ENCODE peak calls at places on chromosomes 6 and 20, in eight cellular contexts. One of them, this sample, is unnamed.

GRCh38 chr6:32551410-32551809 is 21.3 kb upstream of the HLA-DRB5 start:
- DNase-seq in GM12878: no peak
- DNase-seq in breast epithelium: no peak
- DNase-seq in spleen: no peak
- DNase-seq in stomach: no peak
- DNase-seq in Panc1: no peak
- DNase-seq in sigmoid colon: no peak
- DNase-seq in GM23338: no peak
- DNase-seq in this sample: no peak

GRCh38 chr20:25306991-25307903 is 59.4 kb downstream of the PYGB start:
- DNase-seq in Panc1: no peak
- DNase-seq in GM23338: no peak
- DNase-seq in breast epithelium: no peak
- DNase-seq in stomach: no peak
- DNase-seq in sigmoid colon: peak; percentile 52
- DNase-seq in spleen: peak; percentile 64
- DNase-seq in GM12878: no peak
- DNase-seq in this sample: no peak

GRCh38 chr6:21348462-21349195 is 244.9 kb upstream of the SOX4 start:
- DNase-seq in GM23338: peak; percentile 45
- DNase-seq in stomach: no peak
- DNase-seq in Panc1: peak; percentile 20
- DNase-seq in breast epithelium: no peak
- DNase-seq in sigmoid colon: no peak
- DNase-seq in GM12878: no peak
- DNase-seq in spleen: no peak
- DNase-seq in this sample: no peak

GRCh38 chr20:23340524-23340923 is 10.1 kb upstream of the NXT1 start:
- DNase-seq in GM23338: peak; percentile 80
- DNase-seq in breast epithelium: peak; percentile 32
- DNase-seq in GM12878: no peak
- DNase-seq in sigmoid colon: peak; percentile 79
- DNase-seq in stomach: peak; percentile 67
- DNase-seq in Panc1: peak; percentile 43
- DNase-seq in spleen: no peak
- DNase-seq in this sample: no peak

GRCh38 chr20:14775778-14776177 is 438.4 kb upstream of the FLRT3 start:
- DNase-seq in GM23338: no peak
- DNase-seq in stomach: peak; percentile 58
- DNase-seq in spleen: no peak
- DNase-seq in Panc1: no peak
- DNase-seq in breast epithelium: peak; percentile 36
- DNase-seq in GM12878: no peak
- DNase-seq in sigmoid colon: no peak
- DNase-seq in this sample: peak; percentile 23

GRCh38 chr6:34242252-34243130 is 5.8 kb downstream of the HMGA1 start:
- DNase-seq in stomach: no peak
- DNase-seq in sigmoid colon: peak; percentile 47
- DNase-seq in breast epithelium: no peak
- DNase-seq in Panc1: no peak
- DNase-seq in GM12878: no peak
- DNase-seq in spleen: peak; percentile 66
- DNase-seq in GM23338: no peak
- DNase-seq in this sample: no peak

GRCh38 chr20:53959849-53960585 is 110.4 kb downstream of the BCAS1 start:
- DNase-seq in GM12878: no peak
- DNase-seq in GM23338: no peak
- DNase-seq in spleen: no peak
- DNase-seq in breast epithelium: no peak
- DNase-seq in Panc1: no peak
- DNase-seq in sigmoid colon: no peak
- DNase-seq in stomach: no peak
- DNase-seq in this sample: no peak

GRCh38 chr6:70763754-70764153 is 96.1 kb downstream of the SMAP1 start:
- DNase-seq in sigmoid colon: no peak
- DNase-seq in GM23338: no peak
- DNase-seq in GM12878: no peak
- DNase-seq in spleen: no peak
- DNase-seq in Panc1: no peak
- DNase-seq in stomach: no peak
- DNase-seq in breast epithelium: no peak
- DNase-seq in this sample: no peak

GRCh38 chr20:62984666-62985065 is 22.1 kb downstream of the BHLHE23 start:
- DNase-seq in sigmoid colon: no peak
- DNase-seq in GM12878: no peak
- DNase-seq in breast epithelium: no peak
- DNase-seq in stomach: no peak
- DNase-seq in Panc1: no peak
- DNase-seq in spleen: no peak
- DNase-seq in GM23338: no peak
- DNase-seq in this sample: no peak

GRCh38 chr20:3390759-3391500 is 16.5 kb downstream of the DNAAF9 start:
- DNase-seq in spleen: no peak
- DNase-seq in Panc1: no peak
- DNase-seq in stomach: no peak
- DNase-seq in GM23338: no peak
- DNase-seq in sigmoid colon: no peak
- DNase-seq in GM12878: no peak
- DNase-seq in breast epithelium: no peak
- DNase-seq in this sample: no peak

GRCh38 chr6:152943260-152943897 is 39.5 kb downstream of the FBXO5 start:
- DNase-seq in breast epithelium: no peak
- DNase-seq in spleen: no peak
- DNase-seq in stomach: no peak
- DNase-seq in sigmoid colon: no peak
- DNase-seq in Panc1: no peak
- DNase-seq in GM23338: no peak
- DNase-seq in GM12878: no peak
- DNase-seq in this sample: no peak

GRCh38 chr6:169457762-169458161 is 204.1 kb upstream of the THBS2 start:
- DNase-seq in Panc1: no peak
- DNase-seq in stomach: no peak
- DNase-seq in GM12878: no peak
- DNase-seq in GM23338: no peak
- DNase-seq in spleen: no peak
- DNase-seq in sigmoid colon: no peak
- DNase-seq in breast epithelium: no peak
- DNase-seq in this sample: no peak

GRCh38 chr6:169455470-169455869 is 201.8 kb upstream of the THBS2 start:
- DNase-seq in stomach: no peak
- DNase-seq in Panc1: no peak
- DNase-seq in spleen: no peak
- DNase-seq in GM23338: no peak
- DNase-seq in breast epithelium: no peak
- DNase-seq in GM12878: no peak
- DNase-seq in sigmoid colon: no peak
- DNase-seq in this sample: no peak

GRCh38 chr6:169454204-169454871 is 200.7 kb upstream of the THBS2 start:
- DNase-seq in GM23338: no peak
- DNase-seq in stomach: no peak
- DNase-seq in spleen: no peak
- DNase-seq in breast epithelium: peak; percentile 46
- DNase-seq in sigmoid colon: peak; percentile 85
- DNase-seq in GM12878: no peak
- DNase-seq in Panc1: no peak
- DNase-seq in this sample: no peak

GRCh38 chr6:169454872-169455204 is 201.2 kb upstream of the THBS2 start:
- DNase-seq in GM12878: no peak
- DNase-seq in Panc1: no peak
- DNase-seq in GM23338: no peak
- DNase-seq in sigmoid colon: no peak
- DNase-seq in breast epithelium: no peak
- DNase-seq in stomach: no peak
- DNase-seq in spleen: no peak
- DNase-seq in this sample: no peak

DNA sequence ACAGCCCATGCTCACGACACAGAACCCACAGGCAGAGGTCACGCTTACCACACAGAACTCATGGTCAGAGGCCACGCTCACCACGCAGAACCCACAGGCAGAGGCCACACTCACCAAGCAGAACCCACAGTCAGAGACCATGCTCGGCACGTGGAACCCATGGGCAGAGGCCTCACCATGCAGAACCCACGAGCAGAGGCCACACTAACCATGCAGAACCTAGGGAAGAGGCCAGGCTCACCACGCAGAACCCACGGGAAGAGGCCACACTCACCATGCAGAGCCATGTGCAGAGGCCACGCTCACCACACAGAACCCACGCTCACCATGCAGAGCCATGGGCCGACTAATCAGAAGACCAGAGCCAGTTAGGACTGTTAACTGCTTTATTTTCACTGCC is 203.2 kb upstream of the THBS2 start:
- DNase-seq in GM12878: no peak
- DNase-seq in stomach: no peak
- DNase-seq in breast epithelium: no peak
- DNase-seq in Panc1: no peak
- DNase-seq in GM23338: no peak
- DNase-seq in sigmoid colon: no peak
- DNase-seq in spleen: no peak
- DNase-seq in this sample: no peak
- TF ChIP-seq POLR2AphosphoS5 in GM12878: no peak
- TF ChIP-seq POLR2AphosphoS5 in stomach: no peak
- TF ChIP-seq POLR2AphosphoS5 in breast epithelium: no peak
- TF ChIP-seq POLR2AphosphoS5 in Panc1: no peak
- TF ChIP-seq POLR2AphosphoS5 in GM23338: no peak
- TF ChIP-seq POLR2AphosphoS5 in sigmoid colon: no peak
- TF ChIP-seq POLR2AphosphoS5 in spleen: no peak
- TF ChIP-seq POLR2AphosphoS5 in this sample: no peak

DNA sequence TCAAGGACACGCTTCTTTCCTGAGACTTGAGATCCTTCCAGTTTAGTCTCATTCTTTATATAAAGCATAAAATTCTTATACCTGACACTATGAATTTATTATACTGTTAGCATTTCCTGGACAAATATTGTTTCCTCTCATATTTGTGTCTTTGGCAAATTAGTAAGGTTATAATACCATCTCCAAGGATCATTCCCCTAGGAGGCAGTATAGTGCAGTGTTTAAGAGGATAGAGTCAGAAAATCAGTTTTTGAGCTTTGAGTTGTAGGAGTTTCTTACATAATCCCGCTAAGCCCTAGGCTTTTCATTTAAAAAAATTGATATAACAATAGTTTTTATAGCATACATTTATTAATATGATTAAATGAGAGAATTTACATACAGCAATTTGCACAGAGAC is 510.8 kb downstream of the TENT5A start:
- DNase-seq in stomach: no peak
- DNase-seq in sigmoid colon: no peak
- DNase-seq in GM23338: peak; percentile 68
- DNase-seq in Panc1: no peak
- DNase-seq in spleen: no peak
- DNase-seq in breast epithelium: no peak
- DNase-seq in GM12878: no peak
- DNase-seq in this sample: no peak
- TF ChIP-seq CTCF in stomach: no peak
- TF ChIP-seq CTCF in sigmoid colon: peak; percentile 8
- TF ChIP-seq CTCF in GM23338: peak; percentile 62
- TF ChIP-seq CTCF in Panc1: peak; percentile 22
- TF ChIP-seq CTCF in spleen: no peak
- TF ChIP-seq CTCF in breast epithelium: no peak
- TF ChIP-seq CTCF in GM12878: no peak
- TF ChIP-seq CTCF in this sample: peak; percentile 41

DNA sequence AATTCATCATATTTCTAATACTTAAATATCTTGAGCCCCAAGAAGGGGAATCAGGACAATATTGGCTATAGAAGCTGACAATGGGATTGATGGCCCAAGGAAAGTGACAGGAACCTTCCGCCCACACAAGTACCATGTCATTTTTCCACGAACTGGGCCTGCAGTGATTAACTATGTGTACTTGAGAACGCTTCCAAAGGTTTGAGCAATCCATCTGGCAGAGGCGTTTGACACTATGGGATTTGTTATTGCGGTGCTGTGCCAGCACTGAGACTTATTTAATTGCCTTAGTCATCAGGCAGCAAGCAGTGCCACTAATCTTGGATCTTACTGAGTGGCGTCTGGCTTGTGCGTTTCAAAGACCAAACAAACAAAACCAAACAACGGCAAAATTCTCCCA is 135.6 kb upstream of the UST start:
- DNase-seq in GM23338: no peak
- DNase-seq in GM12878: no peak
- DNase-seq in sigmoid colon: peak; percentile 92
- DNase-seq in spleen: no peak
- DNase-seq in breast epithelium: peak; percentile 73
- DNase-seq in Panc1: no peak
- DNase-seq in stomach: no peak
- DNase-seq in this sample: peak; percentile 67
- TF ChIP-seq POLR2AphosphoS5 in GM23338: no peak
- TF ChIP-seq POLR2AphosphoS5 in GM12878: no peak
- TF ChIP-seq POLR2AphosphoS5 in sigmoid colon: peak; percentile 86
- TF ChIP-seq POLR2AphosphoS5 in spleen: no peak
- TF ChIP-seq POLR2AphosphoS5 in breast epithelium: peak; percentile 27
- TF ChIP-seq POLR2AphosphoS5 in Panc1: no peak
- TF ChIP-seq POLR2AphosphoS5 in stomach: peak; percentile 75
- TF ChIP-seq POLR2AphosphoS5 in this sample: no peak

DNA sequence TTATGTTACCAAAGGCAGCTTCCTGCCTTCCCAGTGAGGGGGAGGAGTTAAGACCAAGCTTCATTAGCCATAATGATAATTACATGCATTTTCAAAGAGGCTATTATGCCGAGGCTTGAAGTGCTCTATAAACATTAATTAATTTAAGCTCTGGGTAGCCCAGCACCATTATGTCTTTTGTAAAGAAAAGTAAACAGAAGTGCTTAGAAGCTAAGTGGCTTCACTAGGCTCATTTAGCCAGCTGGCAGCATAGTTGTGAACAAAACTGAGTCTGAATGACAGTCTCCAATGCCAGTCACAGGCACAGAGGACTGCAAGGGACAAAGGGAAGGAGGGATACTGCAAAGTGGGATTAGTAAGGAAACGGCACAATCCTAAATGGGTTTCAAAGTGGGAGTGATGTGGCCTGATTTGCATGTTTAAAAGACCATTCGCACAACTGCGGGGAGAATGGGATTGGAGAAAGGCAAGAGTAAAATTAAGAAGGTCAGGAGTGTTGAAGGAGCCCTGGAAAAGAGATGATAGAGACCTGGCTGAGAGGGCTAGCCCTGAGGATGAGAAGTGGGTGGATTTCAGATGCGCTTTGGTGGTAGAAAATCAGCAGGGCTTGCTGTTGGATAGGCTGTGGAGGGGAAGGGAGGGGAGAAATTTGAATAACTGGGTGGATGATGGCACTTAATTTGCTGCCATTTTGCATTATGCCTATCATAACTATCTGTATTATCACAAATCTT is 20.1 kb upstream of the ISM1 start:
- DNase-seq in sigmoid colon: no peak
- DNase-seq in breast epithelium: no peak
- DNase-seq in stomach: no peak
- DNase-seq in GM12878: no peak
- DNase-seq in GM23338: peak; percentile 25
- DNase-seq in spleen: no peak
- DNase-seq in Panc1: no peak
- DNase-seq in this sample: no peak
- TF ChIP-seq CTCF in sigmoid colon: no peak
- TF ChIP-seq CTCF in breast epithelium: no peak
- TF ChIP-seq CTCF in stomach: no peak
- TF ChIP-seq CTCF in GM12878: no peak
- TF ChIP-seq CTCF in GM23338: no peak
- TF ChIP-seq CTCF in spleen: no peak
- TF ChIP-seq CTCF in Panc1: no peak
- TF ChIP-seq CTCF in this sample: no peak

GRCh38 chr6:134169881-134170486 is 117.6 kb upstream of the SLC2A12 start:
- DNase-seq in stomach: no peak
- DNase-seq in sigmoid colon: no peak
- DNase-seq in GM12878: no peak
- DNase-seq in spleen: no peak
- DNase-seq in GM23338: no peak
- DNase-seq in breast epithelium: no peak
- DNase-seq in Panc1: no peak
- DNase-seq in this sample: no peak
- TF ChIP-seq POLR2AphosphoS5 in stomach: no peak
- TF ChIP-seq POLR2AphosphoS5 in sigmoid colon: no peak
- TF ChIP-seq POLR2AphosphoS5 in GM12878: no peak
- TF ChIP-seq POLR2AphosphoS5 in spleen: peak; percentile 60
- TF ChIP-seq POLR2AphosphoS5 in GM23338: no peak
- TF ChIP-seq POLR2AphosphoS5 in breast epithelium: no peak
- TF ChIP-seq POLR2AphosphoS5 in Panc1: no peak
- TF ChIP-seq POLR2AphosphoS5 in this sample: no peak